ENCODE peak calls at places on chromosome 14, in nine cellular contexts. R is cardiac muscle cell; G is heart left ventricle; D is tibial artery; B is CD4-positive, CD25-positive, alpha-beta regulatory T cell; A is tibial nerve; T is AG10803; C is psoas muscle; U is skeletal muscle cell. Y is an unnamed sample.
A peak's percentile ranks its signal among the peaks of the same experiment; 100 is the strongest.

GRCh38 chr14:70987042-70987441 is 79.8 kb downstream of the PCNX1 start:
- DNase-seq in A (no peak), C (no peak), U (no peak), R (peak; percentile 55), B (no peak), G (no peak), D (no peak), T (no peak), Y (no peak)

GRCh38 chr14:74425525-74426201 is 347 bp downstream of the SYNDIG1L start:
- DNase-seq in A (no peak), R (peak; percentile 18), C (peak; percentile 35), G (no peak), D (peak; percentile 65), U (no peak), T (no peak), B (peak; percentile 55), Y (no peak)

GRCh38 chr14:39381366-39381765 is 50.9 kb downstream of the FBXO33 start:
- DNase-seq in U (no peak), D (no peak), T (no peak), A (no peak), G (no peak), R (no peak), B (no peak), C (no peak), Y (no peak)

GRCh38 chr14:77508249-77508648 is 9.6 kb upstream of the ISM2 start:
- DNase-seq in G (no peak), R (peak; percentile 88), D (no peak), T (peak; percentile 49), A (no peak), C (no peak), U (peak; percentile 47), B (no peak), Y (peak; percentile 92)

GRCh38 chr14:91331761-91332447 is 85.7 kb downstream of the CCDC88C start:
- DNase-seq in R (no peak), G (no peak), A (no peak), C (no peak), D (no peak), T (no peak), B (no peak), U (no peak), Y (no peak)

GRCh38 chr14:88198441-88198840 is 124.6 kb downstream of the KCNK10 start:
- DNase-seq in C (no peak), B (no peak), U (no peak), D (no peak), G (no peak), T (no peak), A (no peak), R (no peak), Y (no peak)

GRCh38 chr14:34257505-34257904 is 204.5 kb downstream of the SPTSSA start:
- DNase-seq in B (no peak), C (no peak), U (no peak), A (no peak), G (no peak), T (no peak), R (no peak), D (no peak), Y (no peak)

GRCh38 chr14:77035267-77035666 is 6.8 kb upstream of the IRF2BPL start:
- DNase-seq in R (no peak), D (no peak), C (no peak), A (no peak), B (no peak), G (no peak), T (no peak), U (no peak), Y (no peak)

GRCh38 chr14:51730674-51731073 is 79.0 kb downstream of the FRMD6 start:
- DNase-seq in T (no peak), U (no peak), R (no peak), D (no peak), G (no peak), C (no peak), A (no peak), B (no peak), Y (no peak)

GRCh38 chr14:91786188-91786587 is 54.3 kb upstream of the CATSPERB start:
- DNase-seq in R (no peak), C (no peak), A (no peak), G (no peak), D (no peak), B (no peak), T (no peak), U (no peak), Y (no peak)

GRCh38 chr14:64255756-64256155 is 38.4 kb downstream of the ESR2 start:
- DNase-seq in C (no peak), B (no peak), T (no peak), R (no peak), G (no peak), A (no peak), D (no peak), U (no peak), Y (no peak)

GRCh38 chr14:35159742-35160409 is 37.5 kb downstream of the PRORP start:
- DNase-seq in U (peak; percentile 80), B (no peak), R (peak; percentile 84), C (no peak), T (peak; percentile 76), G (no peak), D (no peak), A (no peak), Y (peak; percentile 98)

GRCh38 chr14:28766505-28767238 is at the start of gene FOXG1:
- DNase-seq in C (peak; percentile 50), R (peak; percentile 34), D (no peak), U (peak; percentile 68), G (no peak), A (no peak), B (no peak), T (peak; percentile 44), Y (no peak)

DNA sequence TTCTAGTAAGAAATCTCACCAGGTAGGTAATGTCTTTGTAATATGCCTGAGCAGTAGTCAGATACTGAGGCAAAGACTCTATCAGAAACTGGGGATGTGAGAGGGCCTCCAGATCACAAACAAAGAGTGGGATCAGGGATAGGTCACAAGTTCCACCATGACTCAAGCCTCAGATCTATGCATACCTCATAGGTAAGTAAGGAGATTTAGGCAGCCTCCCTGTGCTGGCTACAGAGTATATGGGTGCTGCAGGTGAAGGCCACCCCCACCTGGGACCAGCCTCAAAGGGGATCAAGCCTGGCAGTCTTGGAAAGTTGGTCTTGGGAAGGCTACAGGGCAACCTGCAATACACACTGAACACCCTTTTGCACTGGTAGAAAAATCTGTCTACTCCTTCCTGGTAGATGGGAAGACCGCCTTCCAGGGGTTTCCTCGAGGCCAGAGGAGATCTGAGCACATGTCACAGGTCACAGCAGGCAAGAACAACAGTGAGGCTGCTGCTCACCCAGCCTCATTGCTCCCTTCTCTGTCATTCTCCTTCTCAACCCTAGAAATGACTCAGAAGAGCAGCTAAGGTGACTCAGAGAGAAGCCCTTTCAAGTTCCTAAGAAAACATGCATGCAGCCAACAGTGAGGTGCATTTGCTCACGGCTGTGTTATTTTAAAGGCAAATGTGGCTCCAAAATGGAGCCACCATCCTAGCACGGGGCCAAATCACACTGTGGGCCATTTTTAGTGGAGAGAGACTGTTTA is 143.4 kb upstream of the CDKN3 start:
- DNase-seq in D (no peak), R (peak; percentile 49), G (no peak), A (no peak), U (peak; percentile 61), B (no peak), T (peak; percentile 80), C (no peak), Y (peak; percentile 93)
- H3K4me3 ChIP-seq in D (no peak overlapping the region), R (no peak overlapping the region), G (no peak overlapping the region), A (no peak overlapping the region), U (no peak overlapping the region), B (no peak overlapping the region), T (no peak overlapping the region), C (no peak overlapping the region), Y (no peak overlapping the region)

GRCh38 chr14:104138891-104139459 is 588 bp downstream of the KIF26A start:
- DNase-seq in T (no peak), G (no peak), C (peak; percentile 12), B (no peak), D (peak; percentile 55), R (no peak), U (no peak), A (no peak), Y (no peak)
- H3K4me3 ChIP-seq in T (no peak overlapping the region), G (peak overlapping the region; percentile 68), C (peak overlapping the region; percentile 68), B (no peak overlapping the region), D (peak overlapping the region; percentile 51), R (peak overlapping the region; percentile 75), U (peak overlapping the region; percentile 17), A (peak overlapping the region; percentile 56), Y (no peak overlapping the region)

DNA sequence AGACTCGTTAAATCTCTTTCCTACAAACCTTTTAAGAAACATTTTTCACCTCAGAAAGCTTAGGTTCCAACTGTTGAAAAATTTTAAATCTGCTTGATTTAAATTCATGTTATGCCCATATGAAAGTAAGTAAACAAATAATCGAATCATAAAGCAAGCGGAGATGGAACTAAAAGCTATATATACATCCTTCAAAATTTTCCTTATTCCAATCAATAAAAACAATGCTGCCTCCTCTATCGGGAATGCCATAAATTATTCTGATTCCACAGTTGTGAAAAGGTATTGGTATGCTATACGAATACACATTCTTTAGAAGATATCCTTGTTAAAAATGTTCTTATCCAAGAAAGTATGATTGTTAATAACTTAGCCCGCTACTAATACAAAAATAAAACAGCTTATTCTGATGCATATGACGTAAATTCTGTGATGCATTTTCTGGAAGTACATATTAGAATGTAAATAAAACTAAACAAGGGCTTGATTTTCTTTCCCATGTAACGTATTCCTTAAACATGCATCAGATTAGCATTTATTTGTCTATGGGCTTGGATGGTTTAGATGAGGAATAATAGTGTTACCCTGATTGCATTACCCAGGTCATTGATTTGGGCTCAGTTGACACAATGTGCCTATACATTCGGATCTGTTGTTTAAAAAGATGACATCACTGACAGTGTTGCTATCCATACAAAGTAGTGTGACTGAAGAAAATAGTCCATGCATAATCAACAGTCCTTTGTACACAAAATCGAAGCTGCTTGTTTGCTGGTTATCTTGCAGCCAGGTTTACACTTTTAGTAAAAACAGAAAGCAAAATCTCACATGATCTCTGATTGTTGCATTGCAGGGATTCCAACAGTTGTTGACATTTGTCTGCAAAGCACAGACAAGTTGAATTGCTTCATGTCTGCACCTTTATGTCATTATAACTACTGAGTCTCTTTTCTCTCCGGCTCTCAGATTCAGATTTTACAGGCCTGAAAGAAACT is 656 bp upstream of the DTD2 start:
- DNase-seq in T (no peak), A (no peak), U (no peak), D (no peak), B (no peak), C (no peak), R (no peak), G (no peak), Y (no peak)
- H3K4me3 ChIP-seq in T (peak overlapping the region; percentile 84), A (peak overlapping the region; percentile 86), U (peak overlapping the region; percentile 72), D (peak overlapping the region; percentile 79), B (peak overlapping the region; percentile 85), C (peak overlapping the region; percentile 90), R (no peak overlapping the region), G (peak overlapping the region; percentile 79), Y (peak overlapping the region; percentile 71)

DNA sequence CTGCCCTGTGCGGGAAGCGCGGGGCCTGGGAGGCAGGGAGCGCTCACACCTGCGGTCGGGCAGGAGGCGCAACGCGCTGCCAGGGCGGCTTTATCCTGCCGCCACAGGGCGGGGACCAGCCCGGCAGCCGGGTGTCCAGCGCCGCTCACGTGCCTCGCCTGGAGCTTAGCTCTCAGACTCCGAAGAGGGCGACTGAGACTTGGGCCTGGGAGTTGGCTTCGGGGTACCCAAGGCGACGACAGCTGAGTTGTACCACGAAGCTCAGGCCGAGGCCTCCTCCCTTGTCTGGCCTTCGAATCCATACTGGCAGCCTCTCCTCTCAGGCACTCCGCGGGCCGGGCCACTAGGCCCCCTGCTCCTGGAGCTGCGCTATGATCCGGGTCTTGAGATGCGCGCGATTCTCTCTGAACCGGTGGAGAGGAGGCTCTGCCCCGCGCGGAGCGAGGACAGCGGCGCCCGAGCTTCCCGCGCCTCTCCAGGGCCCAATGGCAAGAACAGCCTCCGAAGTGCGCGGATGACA is 6.9 kb downstream of the SIX1 start:
- DNase-seq in T (no peak), D (no peak), R (no peak), A (no peak), C (peak; percentile 39), B (no peak), U (no peak), G (no peak), Y (no peak)
- H3K4me3 ChIP-seq in T (no peak overlapping the region), D (peak overlapping the region; percentile 34), R (peak overlapping the region; percentile 13), A (peak overlapping the region; percentile 21), C (peak overlapping the region; percentile 91), B (no peak overlapping the region), U (peak overlapping the region; percentile 79), G (peak overlapping the region; percentile 5), Y (no peak overlapping the region)

Y was measured in epithelial cell of proximal tubule.